ENCODE peak calls at places on chromosomes 3 and 15, in five cellular contexts. C is activated naive CD4-positive, alpha-beta T cell treated with anti-CD3 and anti-CD28 coated beads, Interleukin-2, amount 10 ng/mL, durations not matched to agents 7 days and 5 days; G is kidney; I is T-helper 1 cell; K is GM12892. U is an unnamed sample.
A peak's percentile ranks its signal among the peaks of the same experiment; 100 is the strongest.

GRCh38 chr15:63611217-63611616 is 14.0 kb downstream of the FBXL22 start:
- DNase-seq in C (no peak), G (no peak), I (no peak), K (no peak), U (no peak)

GRCh38 chr3:16994842-16995535 is 110.2 kb downstream of the PLCL2 start:
- DNase-seq in C (no peak), G (no peak), I (no peak), K (no peak), U (no peak)

GRCh38 chr15:27813139-27813538 is 286.0 kb downstream of the OCA2 start:
- DNase-seq in C (no peak), G (no peak), I (no peak), K (no peak), U (no peak)

GRCh38 chr3:151544164-151544548 is 83.3 kb upstream of the IGSF10 start:
- DNase-seq in C (no peak), G (no peak), I (no peak), K (no peak), U (no peak)

GRCh38 chr15:52392008-52392687 is 96.5 kb upstream of the MYO5C start:
- DNase-seq in C (no peak), G (no peak), I (no peak), K (no peak), U (no peak)

GRCh38 chr3:66763294-66763693 is 234.8 kb upstream of the KBTBD8 start:
- DNase-seq in C (no peak), G (no peak), I (no peak), K (no peak), U (no peak)

GRCh38 chr3:9498781-9499180 is 54.8 kb downstream of the LHFPL4 start:
- DNase-seq in C (no peak), G (no peak), I (no peak), K (no peak), U (no peak)

GRCh38 chr15:85751731-85752421 is 42.8 kb downstream of the KLHL25 start:
- DNase-seq in C (no peak), G (peak; percentile 75), I (no peak), K (no peak), U (no peak)

GRCh38 chr3:150761831-150762661 is 923 bp downstream of the SIAH2 start:
- DNase-seq in C (peak; percentile 61), G (peak; percentile 85), I (no peak), K (no peak), U (peak; percentile 23)

GRCh38 chr3:45496550-45496949 is 98.0 kb upstream of the LIMD1 start:
- DNase-seq in C (no peak), G (peak; percentile 70), I (no peak), K (no peak), U (no peak)

GRCh38 chr3:126329927-126330725 is 27.1 kb downstream of the KLF15 start:
- DNase-seq in C (no peak), G (peak; percentile 33), I (no peak), K (no peak), U (no peak)

GRCh38 chr15:97502038-97502437 is 458.5 kb upstream of the ARRDC4 start:
- DNase-seq in C (no peak), G (no peak), I (no peak), K (no peak), U (no peak)

GRCh38 chr15:78193731-78194567 is 40.4 kb downstream of the ACSBG1 start:
- DNase-seq in C (no peak), G (no peak), I (no peak), K (no peak), U (no peak)

GRCh38 chr15:69414702-69415161 is 583 bp downstream of the KIF23 start:
- DNase-seq in C (peak; percentile 48), G (peak; percentile 82), I (no peak), K (no peak), U (no peak)

GRCh38 chr15:69140306-69140705 is 20.1 kb upstream of the GLCE start:
- DNase-seq in C (no peak), G (no peak), I (no peak), K (no peak), U (no peak)

GRCh38 chr15:25798207-25798931 is 64.8 kb downstream of the ATP10A start:
- DNase-seq in C (no peak), G (peak; percentile 60), I (no peak), K (no peak), U (no peak)

GRCh38 chr3:176514297-176514696 is 683.0 kb downstream of the TBL1XR1 start:
- DNase-seq in C (no peak), G (no peak), I (no peak), K (no peak), U (no peak)

GRCh38 chr3:83482402-83482801 is 1476.4 kb upstream of the CADM2 start:
- DNase-seq in C (no peak), G (no peak), I (no peak), K (no peak), U (no peak)

GRCh38 chr3:89957461-89957860 is 850.0 kb downstream of the EPHA3 start:
- DNase-seq in C (no peak), G (no peak), I (no peak), K (no peak), U (no peak)

GRCh38 chr3:50486219-50486888 is 17.1 kb downstream of the CACNA2D2 start:
- DNase-seq in C (no peak), G (no peak), I (no peak), K (no peak), U (no peak)

GRCh38 chr3:48119495-48120193 is 68.6 kb downstream of the CDC25A start:
- DNase-seq in C (no peak), G (peak; percentile 89), I (no peak), K (no peak), U (no peak)

GRCh38 chr3:133966954-133967353 is 62.8 kb downstream of the SLCO2A1 start:
- DNase-seq in C (no peak), G (no peak), I (no peak), K (no peak), U (no peak)

GRCh38 chr15:39578851-39579486 is 1.9 kb upstream of the THBS1 start:
- DNase-seq in C (no peak), G (no peak), I (no peak), K (no peak), U (no peak)

GRCh38 chr15:40906947-40907802 is 12.9 kb downstream of the VPS18 start:
- DNase-seq in C (peak; percentile 72), G (peak; percentile 87), I (peak; percentile 37), K (no peak), U (no peak)

GRCh38 chr3:126750760-126751129 is 46.7 kb downstream of the CHCHD6 start:
- DNase-seq in C (no peak), G (no peak), I (no peak), K (no peak), U (no peak)

GRCh38 chr15:92533298-92533697 is 122.3 kb downstream of the FAM174B start:
- DNase-seq in C (no peak), G (no peak), I (no peak), K (no peak), U (no peak)

U was measured in activated T-helper 9 cell treated with anti-CD3 and anti-CD28 coated beads, Interleukin-2, amount 50 U/mL, for 16 hours.